ENCODE peak calls at places on chromosomes 11 and 22, in four cellular contexts. One of them, this sample, is unnamed.
A peak's percentile ranks its signal among the peaks of the same experiment; 100 is the strongest.

GRCh38 chr22:37972527-37972926 is 11.8 kb downstream of the SOX10 start:
- DNase-seq in IMR-90: no peak
- DNase-seq in mesendoderm: no peak
- DNase-seq in H1: no peak
- DNase-seq in this sample: no peak

GRCh38 chr11:128921790-128922189 is 20.9 kb downstream of the TP53AIP1 start:
- DNase-seq in IMR-90: no peak
- DNase-seq in mesendoderm: no peak
- DNase-seq in H1: no peak
- DNase-seq in this sample: no peak

GRCh38 chr11:64253043-64253442 is 1.7 kb downstream of the PLCB3 start:
- DNase-seq in IMR-90: no peak
- DNase-seq in mesendoderm: no peak
- DNase-seq in H1: no peak
- DNase-seq in this sample: no peak

GRCh38 chr22:28716686-28717085 is 24.9 kb downstream of the CHEK2 start:
- DNase-seq in IMR-90: peak; percentile 21
- DNase-seq in mesendoderm: no peak
- DNase-seq in H1: no peak
- DNase-seq in this sample: no peak

GRCh38 chr11:125214466-125215204 is 50.1 kb downstream of the PKNOX2 start:
- DNase-seq in IMR-90: no peak
- DNase-seq in mesendoderm: no peak
- DNase-seq in H1: no peak
- DNase-seq in this sample: no peak

GRCh38 chr22:40712311-40712710 is 33.0 kb downstream of the MCHR1 start:
- DNase-seq in IMR-90: no peak
- DNase-seq in mesendoderm: no peak
- DNase-seq in H1: no peak
- DNase-seq in this sample: no peak

GRCh38 chr11:120105576-120105975 is 32.3 kb downstream of the TRIM29 start:
- DNase-seq in IMR-90: no peak
- DNase-seq in mesendoderm: no peak
- DNase-seq in H1: no peak
- DNase-seq in this sample: no peak

GRCh38 chr22:27405672-27406388 is 395.7 kb downstream of the MN1 start:
- DNase-seq in IMR-90: peak; percentile 45
- DNase-seq in mesendoderm: peak; percentile 67
- DNase-seq in H1: peak; percentile 89
- DNase-seq in this sample: peak; percentile 79

GRCh38 chr11:68340784-68341556 is 28.6 kb downstream of the LRP5 start:
- DNase-seq in IMR-90: no peak
- DNase-seq in mesendoderm: no peak
- DNase-seq in H1: no peak
- DNase-seq in this sample: no peak

GRCh38 chr11:126339866-126340434 is 15.5 kb upstream of the ST3GAL4 start:
- DNase-seq in IMR-90: peak; percentile 62
- DNase-seq in mesendoderm: no peak
- DNase-seq in H1: no peak
- DNase-seq in this sample: no peak

GRCh38 chr22:22702874-22703570 is 58.6 kb downstream of the GGTLC2 start:
- DNase-seq in IMR-90: no peak
- DNase-seq in mesendoderm: no peak
- DNase-seq in H1: no peak
- DNase-seq in this sample: no peak

GRCh38 chr11:18727499-18728236 is 1.7 kb upstream of the IGSF22 start:
- DNase-seq in IMR-90: peak; percentile 16
- DNase-seq in mesendoderm: peak; percentile 83
- DNase-seq in H1: peak; percentile 85
- DNase-seq in this sample: peak; percentile 80

GRCh38 chr22:41984006-41984405 is 14.6 kb upstream of the WBP2NL start:
- DNase-seq in IMR-90: no peak
- DNase-seq in mesendoderm: no peak
- DNase-seq in H1: no peak
- DNase-seq in this sample: no peak

GRCh38 chr11:27514558-27514957 is 8.0 kb upstream of the LIN7C start:
- DNase-seq in IMR-90: peak; percentile 55
- DNase-seq in mesendoderm: no peak
- DNase-seq in H1: no peak
- DNase-seq in this sample: no peak

GRCh38 chr11:62933775-62934495 is 12.8 kb upstream of the CHRM1 start:
- DNase-seq in IMR-90: no peak
- DNase-seq in mesendoderm: no peak
- DNase-seq in H1: no peak
- DNase-seq in this sample: no peak

GRCh38 chr22:37126383-37126782 is 16.9 kb upstream of the TMPRSS6 start:
- DNase-seq in IMR-90: no peak
- DNase-seq in mesendoderm: peak; percentile 61
- DNase-seq in H1: no peak
- DNase-seq in this sample: peak; percentile 74

GRCh38 chr11:126547691-126548090 is 192.2 kb downstream of the ST3GAL4 start:
- DNase-seq in IMR-90: peak; percentile 7
- DNase-seq in mesendoderm: no peak
- DNase-seq in H1: no peak
- DNase-seq in this sample: no peak

GRCh38 chr11:128544625-128545024 is 42.7 kb downstream of the ETS1 start:
- DNase-seq in IMR-90: peak; percentile 77
- DNase-seq in mesendoderm: no peak
- DNase-seq in H1: no peak
- DNase-seq in this sample: no peak

GRCh38 chr11:44716256-44716655 is 10.5 kb upstream of the TSPAN18 start:
- DNase-seq in IMR-90: no peak
- DNase-seq in mesendoderm: no peak
- DNase-seq in H1: no peak
- DNase-seq in this sample: no peak

GRCh38 chr11:109037856-109038780 is 373.2 kb downstream of the DDX10 start:
- DNase-seq in IMR-90: peak; percentile 61
- DNase-seq in mesendoderm: no peak
- DNase-seq in H1: no peak
- DNase-seq in this sample: no peak

GRCh38 chr11:33187851-33188722 is 26.8 kb upstream of the CSTF3 start:
- DNase-seq in IMR-90: no peak
- DNase-seq in mesendoderm: no peak
- DNase-seq in H1: no peak
- DNase-seq in this sample: no peak

GRCh38 chr11:64056213-64056785 is 20.6 kb downstream of the FLRT1 start:
- DNase-seq in IMR-90: no peak
- DNase-seq in mesendoderm: no peak
- DNase-seq in H1: no peak
- DNase-seq in this sample: no peak

GRCh38 chr11:71298016-71298550 is 45.7 kb upstream of the SHANK2 start:
- DNase-seq in IMR-90: no peak
- DNase-seq in mesendoderm: no peak
- DNase-seq in H1: peak; percentile 10
- DNase-seq in this sample: peak; percentile 16

GRCh38 chr11:125081098-125081798 is 18.1 kb downstream of the SLC37A2 start:
- DNase-seq in IMR-90: no peak
- DNase-seq in mesendoderm: no peak
- DNase-seq in H1: no peak
- DNase-seq in this sample: no peak

GRCh38 chr22:23100124-23100801 is 29.9 kb downstream of the GNAZ start:
- DNase-seq in IMR-90: no peak
- DNase-seq in mesendoderm: no peak
- DNase-seq in H1: no peak
- DNase-seq in this sample: no peak

GRCh38 chr22:42376721-42377177 is 55.5 kb downstream of the NFAM1 start:
- DNase-seq in IMR-90: peak; percentile 19
- DNase-seq in mesendoderm: peak; percentile 90
- DNase-seq in H1: no peak
- DNase-seq in this sample: peak; percentile 81

GRCh38 chr22:50141462-50141861 is 29.1 kb upstream of the PANX2 start:
- DNase-seq in IMR-90: no peak
- DNase-seq in mesendoderm: no peak
- DNase-seq in H1: no peak
- DNase-seq in this sample: no peak

GRCh38 chr11:12234216-12234615 is 123.8 kb downstream of the MICAL2 start:
- DNase-seq in IMR-90: no peak
- DNase-seq in mesendoderm: no peak
- DNase-seq in H1: no peak
- DNase-seq in this sample: no peak

GRCh38 chr22:47835726-47836125 is 1073.3 kb downstream of the TBC1D22A start:
- DNase-seq in IMR-90: peak; percentile 6
- DNase-seq in mesendoderm: no peak
- DNase-seq in H1: no peak
- DNase-seq in this sample: no peak

GRCh38 chr11:78192911-78193341 is 4.2 kb downstream of the USP35 start:
- DNase-seq in IMR-90: no peak
- DNase-seq in mesendoderm: no peak
- DNase-seq in H1: no peak
- DNase-seq in this sample: no peak

GRCh38 chr11:113016905-113017304 is 55.7 kb downstream of the NCAM1 start:
- DNase-seq in IMR-90: no peak
- DNase-seq in mesendoderm: no peak
- DNase-seq in H1: no peak
- DNase-seq in this sample: no peak

GRCh38 chr11:20670932-20671403 is 1.6 kb downstream of the NELL1 start:
- DNase-seq in IMR-90: no peak
- DNase-seq in mesendoderm: peak; percentile 30
- DNase-seq in H1: peak; percentile 66
- DNase-seq in this sample: peak; percentile 45

GRCh38 chr11:34604909-34605308 is 16.0 kb upstream of the EHF start:
- DNase-seq in IMR-90: no peak
- DNase-seq in mesendoderm: no peak
- DNase-seq in H1: no peak
- DNase-seq in this sample: no peak

GRCh38 chr11:132231656-132232173 is 861.3 kb downstream of the NTM start:
- DNase-seq in IMR-90: no peak
- DNase-seq in mesendoderm: no peak
- DNase-seq in H1: no peak
- DNase-seq in this sample: no peak

GRCh38 chr11:104142701-104143100 is 21.2 kb downstream of the PDGFD start:
- DNase-seq in IMR-90: no peak
- DNase-seq in mesendoderm: no peak
- DNase-seq in H1: no peak
- DNase-seq in this sample: no peak

GRCh38 chr11:100876826-100877545 is 189.9 kb downstream of the ARHGAP42 start:
- DNase-seq in IMR-90: peak; percentile 98
- DNase-seq in mesendoderm: peak; percentile 95
- DNase-seq in H1: no peak
- DNase-seq in this sample: no peak

GRCh38 chr11:106950067-106950491 is 68.2 kb downstream of the GUCY1A2 start:
- DNase-seq in IMR-90: no peak
- DNase-seq in mesendoderm: no peak
- DNase-seq in H1: no peak
- DNase-seq in this sample: no peak

GRCh38 chr11:8839306-8839956 is 71.6 kb upstream of the AKIP1 start:
- DNase-seq in IMR-90: no peak
- DNase-seq in mesendoderm: peak; percentile 78
- DNase-seq in H1: peak; percentile 45
- DNase-seq in this sample: no peak
- H2BK120ac ChIP-seq in IMR-90: peak overlapping the region; percentile 93
- H2BK120ac ChIP-seq in mesendoderm: no peak overlapping the region
- H2BK120ac ChIP-seq in H1: peak overlapping the region; percentile 34
- H2BK120ac ChIP-seq in this sample: peak overlapping the region; percentile 87

DNA sequence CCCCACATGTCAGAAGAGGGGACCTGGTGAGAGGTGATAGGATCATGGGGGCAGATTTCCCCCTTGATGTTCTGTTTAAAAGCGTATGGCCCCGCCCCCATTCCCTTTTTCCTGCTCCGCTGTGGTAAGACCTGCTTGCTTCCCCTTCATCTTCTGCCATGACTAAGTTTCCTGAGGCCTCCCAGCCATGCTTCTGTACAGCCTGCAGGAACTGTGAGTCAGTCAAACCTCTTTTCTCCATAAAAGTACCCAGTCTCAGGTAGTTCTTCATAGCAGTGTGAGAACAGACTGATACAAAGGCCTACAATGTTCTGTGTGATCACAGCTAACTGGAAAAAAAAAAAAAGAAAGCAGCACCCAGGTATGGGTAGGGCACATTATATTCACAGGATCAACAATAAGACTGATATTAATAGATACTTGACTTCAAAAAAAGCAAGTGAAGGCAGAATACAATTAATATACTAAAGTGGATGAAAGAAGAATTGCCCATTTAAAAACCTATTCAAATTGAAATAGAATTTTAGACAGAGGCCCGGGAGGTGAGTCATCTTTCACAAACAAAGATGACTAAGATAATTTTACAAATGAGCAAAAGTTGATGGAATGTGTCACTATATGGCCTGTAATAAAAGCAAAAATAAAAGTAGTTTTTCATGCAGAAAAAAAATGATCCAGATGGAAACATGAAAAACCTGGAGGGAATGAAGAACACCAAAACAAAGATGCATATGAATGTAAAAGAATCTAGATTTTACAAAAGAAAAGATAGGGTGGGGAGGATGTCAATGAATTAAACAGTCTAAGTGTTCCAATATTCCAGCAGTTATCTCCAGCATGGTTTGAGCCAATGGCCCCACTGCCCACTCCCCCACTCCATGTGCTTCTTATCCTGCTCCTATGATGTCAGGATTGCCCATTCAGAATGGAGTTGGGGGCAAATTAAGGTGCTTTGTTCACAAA is 1.6 kb upstream of the OR52K1 start:
- DNase-seq in IMR-90: no peak
- DNase-seq in mesendoderm: no peak
- DNase-seq in H1: no peak
- DNase-seq in this sample: no peak
- H3K4me2 ChIP-seq in IMR-90: no peak overlapping the region
- H3K4me2 ChIP-seq in mesendoderm: no peak overlapping the region
- H3K4me2 ChIP-seq in H1: no peak overlapping the region
- H3K4me2 ChIP-seq in this sample: no peak overlapping the region

DNA sequence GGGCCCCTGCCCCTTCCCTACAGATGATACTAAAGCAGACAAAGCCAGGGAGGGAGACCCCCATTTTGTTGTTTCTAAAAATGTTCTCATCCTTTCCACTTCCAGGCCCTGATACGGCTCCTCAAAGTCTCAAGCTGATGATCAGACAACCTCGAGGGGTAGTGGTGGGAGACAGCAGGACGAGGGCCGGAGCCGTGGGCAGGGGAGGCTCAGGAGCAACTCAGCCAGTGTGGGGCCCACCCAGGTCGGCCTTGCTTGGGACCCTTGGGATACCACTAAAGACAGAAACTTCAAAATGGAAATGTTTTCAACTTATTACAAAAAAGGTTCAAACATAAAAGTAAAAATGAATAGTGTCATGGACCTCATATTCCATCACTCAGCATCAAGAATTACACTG is 15.2 kb upstream of the VPS37C start:
- DNase-seq in IMR-90: no peak
- DNase-seq in mesendoderm: no peak
- DNase-seq in H1: no peak
- DNase-seq in this sample: no peak
- H4K5ac ChIP-seq in IMR-90: no peak overlapping the region
- H4K5ac ChIP-seq in mesendoderm: no peak overlapping the region
- H4K5ac ChIP-seq in H1: no peak overlapping the region
- H4K5ac ChIP-seq in this sample: no peak overlapping the region

GRCh38 chr11:75245356-75246005 is 4.9 kb downstream of the TPBGL start:
- DNase-seq in IMR-90: no peak
- DNase-seq in mesendoderm: peak; percentile 83
- DNase-seq in H1: no peak
- DNase-seq in this sample: peak; percentile 59
- H2BK120ac ChIP-seq in IMR-90: no peak overlapping the region
- H2BK120ac ChIP-seq in mesendoderm: no peak overlapping the region
- H2BK120ac ChIP-seq in H1: no peak overlapping the region
- H2BK120ac ChIP-seq in this sample: no peak overlapping the region

This sample was measured in H9.